ENCODE peak calls at places on chromosomes 6 and 20, in four cellular contexts. F is neuronal stem cell, T is H9, A is H1. I is an unnamed sample.
A peak's percentile ranks its signal among the peaks of the same experiment; 100 is the strongest.

GRCh38 chr20:35174458-35175216 is 2.8 kb downstream of the PROCR start:
- DNase-seq in A (no peak), T (peak; percentile 89), F (no peak), I (peak; percentile 21)

GRCh38 chr6:3341467-3341866 is 82.7 kb downstream of the PSMG4 start:
- DNase-seq in F (no peak), T (peak; percentile 43), A (no peak), I (no peak)

GRCh38 chr20:5549200-5549599 is 201.0 kb upstream of the SHLD1 start:
- DNase-seq in F (no peak), T (no peak), A (no peak), I (peak; percentile 31)

GRCh38 chr20:46285072-46285471 is 23.2 kb downstream of the CDH22 start:
- DNase-seq in A (no peak), F (no peak), T (no peak), I (no peak)

GRCh38 chr6:121413831-121414368 is 21.5 kb upstream of the GJA1 start:
- DNase-seq in A (no peak), F (no peak), T (no peak), I (no peak)

GRCh38 chr6:51511081-51511480 is 576.3 kb downstream of the PKHD1 start:
- DNase-seq in F (no peak), A (no peak), T (no peak), I (no peak)

GRCh38 chr6:106849676-106850332 is 124.7 kb downstream of the CD24 start:
- DNase-seq in T (no peak), F (no peak), A (no peak), I (no peak)

GRCh38 chr6:3405679-3406078 is 51.2 kb downstream of the SLC22A23 start:
- DNase-seq in F (no peak), A (no peak), T (no peak), I (no peak)

GRCh38 chr6:1912731-1913130 is 303.0 kb downstream of the FOXC1 start:
- DNase-seq in A (no peak), F (no peak), T (no peak), I (no peak)

DNA sequence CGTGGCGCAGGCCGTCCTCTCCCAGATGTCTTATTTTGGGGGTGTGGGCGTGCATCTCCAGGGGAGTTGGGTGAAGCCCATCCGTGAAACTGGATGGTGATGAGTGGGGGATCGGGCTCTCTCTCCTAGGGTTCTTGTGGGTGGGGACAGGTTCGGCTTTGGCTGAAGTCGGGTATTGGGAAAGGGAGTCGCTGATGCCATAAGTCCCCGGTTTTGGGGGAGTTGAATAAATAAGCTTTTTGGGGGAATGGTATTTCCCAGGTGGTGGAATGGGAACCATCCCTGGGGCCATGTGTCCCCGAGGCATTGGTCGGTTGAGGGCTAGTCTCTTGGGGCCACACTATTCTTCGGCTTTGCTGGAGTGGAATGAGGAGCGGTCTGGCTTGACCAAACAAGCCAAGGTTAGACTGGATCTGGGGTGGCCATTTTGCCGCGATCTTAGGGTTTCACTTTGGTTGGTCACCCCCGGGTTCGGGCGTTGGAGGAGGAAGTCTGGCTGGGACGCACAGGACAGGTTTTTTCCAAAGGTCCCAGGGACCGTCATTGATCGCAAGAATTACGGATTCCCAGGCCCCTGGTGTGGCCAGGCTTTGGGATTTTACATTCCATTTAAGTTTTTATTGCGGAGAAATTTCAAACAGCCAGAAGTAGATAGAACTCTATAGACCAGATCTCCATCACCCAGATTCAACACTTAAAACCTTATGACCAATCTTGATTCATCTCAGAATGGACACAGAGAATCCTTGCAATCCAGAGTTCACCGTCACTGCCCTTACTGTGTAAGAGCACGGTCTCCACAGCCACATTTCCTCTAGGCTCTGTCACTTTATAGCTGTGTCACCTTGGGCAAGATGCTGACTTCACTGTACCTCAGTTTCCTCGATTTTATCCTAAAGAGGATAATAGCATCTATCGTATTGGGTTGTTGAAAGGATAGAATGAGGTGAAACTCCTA is 700 bp downstream of the ZNF133 start:
- DNase-seq in T (no peak), F (no peak), A (no peak), I (no peak)
- H3K14ac ChIP-seq in T (peak overlapping the region; percentile 85), F (peak overlapping the region; percentile 12), A (no peak overlapping the region), I (peak overlapping the region; percentile 76)

DNA sequence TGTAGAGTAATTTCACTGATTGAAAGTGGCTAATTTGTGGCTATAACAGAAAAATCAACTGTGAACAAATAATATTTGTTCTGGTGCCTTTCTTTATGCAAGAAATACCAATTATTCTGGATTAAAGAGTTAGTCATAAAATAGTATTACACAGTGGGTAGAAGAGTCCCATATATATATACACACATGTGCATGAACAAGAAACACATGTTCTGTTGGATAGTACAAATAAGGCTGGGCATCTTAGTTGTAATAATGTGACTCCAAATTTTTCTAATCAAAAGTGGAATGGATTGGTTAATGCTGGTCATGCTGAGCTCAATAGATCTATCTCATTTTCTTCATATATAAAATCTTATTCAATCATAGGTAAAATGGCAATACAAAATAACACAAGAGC is 179.4 kb downstream of the OGFRL1 start:
- DNase-seq in A (no peak), F (no peak), T (no peak), I (no peak)
- H2BK5ac ChIP-seq in A (no peak overlapping the region), F (no peak overlapping the region), T (no peak overlapping the region), I (no peak overlapping the region)

GRCh38 chr6:165515963-165516624 is 146.9 kb downstream of the PDE10A start:
- DNase-seq in T (no peak), F (no peak), A (no peak), I (no peak)
- H2BK12ac ChIP-seq in T (no peak overlapping the region), F (no peak overlapping the region), A (no peak overlapping the region), I (no peak overlapping the region)

GRCh38 chr6:12147557-12148316 is 135.6 kb downstream of the HIVEP1 start:
- DNase-seq in F (no peak), T (no peak), A (no peak), I (no peak)

GRCh38 chr6:12150812-12151432 is 138.8 kb downstream of the HIVEP1 start:
- DNase-seq in T (peak; percentile 63), A (no peak), F (no peak), I (peak; percentile 57)

GRCh38 chr6:12149944-12150510 is 137.9 kb downstream of the HIVEP1 start:
- DNase-seq in F (no peak), T (no peak), A (no peak), I (peak; percentile 34)

GRCh38 chr6:12148841-12149240 is 136.7 kb downstream of the HIVEP1 start:
- DNase-seq in A (no peak), F (no peak), T (no peak), I (peak; percentile 33)

DNA sequence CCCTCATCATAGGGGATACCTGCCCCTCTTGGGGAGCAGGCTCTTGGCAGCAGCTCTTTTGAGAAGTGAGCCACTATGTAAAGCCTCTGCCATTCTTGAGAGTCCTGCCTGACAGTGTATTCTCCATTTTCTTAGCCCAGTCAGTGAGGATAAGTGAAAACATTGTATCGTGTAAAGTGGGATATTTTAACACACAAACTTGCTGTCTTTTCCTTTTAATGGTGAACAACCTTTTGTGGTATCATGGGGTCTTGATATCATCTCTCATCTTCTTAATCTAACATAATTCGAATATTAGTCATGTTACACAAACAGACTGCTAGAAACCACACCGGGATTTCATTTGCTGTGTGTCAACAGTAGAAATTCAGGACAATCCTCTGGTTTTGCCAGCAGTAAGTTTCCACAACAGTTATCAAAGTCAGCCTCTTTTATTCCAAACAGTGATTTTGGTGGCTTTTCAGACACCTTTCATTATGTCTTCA is 136.2 kb downstream of the HIVEP1 start:
- DNase-seq in F (no peak), A (no peak), T (no peak), I (no peak)
- H3K14ac ChIP-seq in F (no peak overlapping the region), A (no peak overlapping the region), T (no peak overlapping the region), I (no peak overlapping the region)

GRCh38 chr6:168102093-168102985 is 23.3 kb upstream of the FRMD1 start:
- DNase-seq in F (no peak), T (no peak), A (no peak), I (no peak)

GRCh38 chr6:168100011-168100802 is 21.2 kb upstream of the FRMD1 start:
- DNase-seq in F (no peak), A (no peak), T (no peak), I (no peak)

GRCh38 chr6:168100803-168101095 is 21.7 kb upstream of the FRMD1 start:
- DNase-seq in A (no peak), T (no peak), F (no peak), I (no peak)

GRCh38 chr6:168103036-168103830 is 24.2 kb upstream of the FRMD1 start:
- DNase-seq in F (no peak), A (no peak), T (no peak), I (no peak)

DNA sequence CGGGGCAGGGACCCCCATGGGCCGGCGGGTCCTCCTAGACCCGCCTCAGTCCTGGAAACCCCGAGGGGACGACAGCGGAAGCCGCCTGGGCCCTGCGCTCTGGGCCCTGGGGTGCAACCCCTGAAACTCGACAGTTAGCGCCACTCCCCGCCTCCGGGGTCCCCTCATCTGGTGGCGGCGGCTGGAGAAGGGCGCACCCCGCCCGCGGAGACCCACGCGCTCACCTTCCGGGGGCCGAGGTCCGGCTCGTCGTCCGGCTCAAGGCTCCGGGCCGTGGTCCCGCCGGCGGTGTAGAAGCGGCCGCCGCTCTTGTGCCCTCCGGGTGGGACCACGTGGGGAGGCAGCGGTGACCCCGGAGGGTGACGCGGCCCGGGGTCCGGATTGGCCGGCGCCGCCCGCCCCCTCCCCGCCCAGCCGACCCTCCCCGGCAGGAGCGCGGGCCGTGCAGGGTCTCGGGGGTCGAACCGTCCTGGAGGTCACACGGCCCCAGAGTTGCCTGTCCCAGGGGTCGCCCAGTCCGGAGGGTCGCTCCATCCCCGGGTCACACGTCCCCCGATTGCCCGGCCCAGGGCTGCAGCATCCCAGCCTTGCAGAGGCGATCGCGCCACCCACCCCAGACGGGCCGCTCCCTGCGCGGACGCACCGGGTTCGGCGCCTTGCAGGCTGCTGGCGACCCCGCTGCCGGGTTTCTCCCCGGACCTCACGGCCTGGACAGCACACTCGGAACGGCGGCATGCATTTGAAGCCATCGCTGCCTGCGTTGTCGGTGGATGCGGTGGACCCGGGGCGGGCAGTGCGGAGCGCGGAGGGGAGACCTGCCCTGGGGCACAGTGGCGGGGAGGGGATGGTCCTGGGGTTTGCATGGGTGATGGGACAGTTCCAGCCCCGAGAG is 22.4 kb upstream of the FRMD1 start:
- DNase-seq in T (no peak), F (no peak), A (no peak), I (no peak)
- H2BK5ac ChIP-seq in T (no peak overlapping the region), F (no peak overlapping the region), A (no peak overlapping the region), I (no peak overlapping the region)

DNA sequence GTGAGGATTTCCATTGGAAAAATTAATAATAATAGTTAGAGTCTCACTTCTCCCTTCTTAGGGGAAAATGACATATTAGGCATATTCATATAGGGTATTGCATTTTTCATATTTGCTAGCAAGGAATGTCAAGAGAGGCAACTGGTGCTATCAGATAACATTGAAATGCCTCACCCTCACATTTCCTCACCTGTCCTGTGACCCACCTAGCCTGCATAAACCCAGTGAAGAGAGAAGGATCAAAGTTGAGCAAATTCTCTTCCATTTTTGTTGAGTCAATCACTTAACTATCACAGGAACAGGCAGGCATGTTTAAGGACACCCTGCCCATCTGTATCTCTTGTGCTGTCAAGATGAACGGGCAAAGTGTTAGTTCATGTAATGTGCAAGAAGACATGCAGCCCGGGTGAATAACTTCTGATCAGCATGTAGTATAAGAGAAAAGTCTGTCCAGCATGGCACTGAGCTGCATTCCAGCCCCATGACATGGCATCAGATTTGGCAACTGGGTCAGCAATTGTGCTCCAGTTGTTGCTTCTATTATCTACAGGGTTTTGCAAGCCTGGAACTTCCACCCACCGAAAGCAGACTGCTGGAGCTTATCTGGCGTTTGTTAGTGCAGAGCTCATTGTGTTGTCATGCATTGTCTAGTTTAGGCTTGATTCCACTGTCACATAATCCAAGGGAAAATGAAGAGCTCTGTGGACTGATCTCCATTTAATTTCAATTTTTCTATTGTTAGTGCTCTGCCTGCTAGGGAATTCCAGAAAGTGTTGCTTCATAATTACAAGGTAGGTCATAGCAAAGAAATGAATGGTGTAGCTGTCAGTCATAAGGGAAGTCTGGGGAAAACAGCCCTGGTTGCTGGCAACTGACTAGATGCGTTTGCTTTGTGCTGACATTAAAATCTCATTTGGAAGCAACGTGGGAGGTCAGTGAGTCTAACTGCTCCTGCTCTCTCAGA is 138.4 kb upstream of the TNFAIP3 start:
- DNase-seq in T (no peak), F (no peak), A (no peak), I (peak; percentile 97)
- H2BK12ac ChIP-seq in T (no peak overlapping the region), F (no peak overlapping the region), A (no peak overlapping the region), I (peak overlapping the region; percentile 45)

I was measured in trophoblast cell.